ENCODE peak calls at places on chromosomes 12 and 14, in nine cellular contexts. One of them, this sample, is unnamed.

GRCh38 chr12:57063991-57064725 is 14.2 kb upstream of the MYO1A start:
- DNase-seq in tibial artery: no peak
- DNase-seq in hepatocyte: no peak
- DNase-seq in right atrium auricular region: no peak
- DNase-seq in Karpas-422: no peak
- DNase-seq in astrocyte: no peak
- DNase-seq in pancreas: no peak
- DNase-seq in tibial nerve: no peak
- DNase-seq in H1: no peak
- DNase-seq in this sample: peak; percentile 71

GRCh38 chr12:16323010-16323409 is 24.4 kb upstream of the MGST1 start:
- DNase-seq in astrocyte: peak; percentile 56
- DNase-seq in Karpas-422: no peak
- DNase-seq in H1: no peak
- DNase-seq in hepatocyte: no peak
- DNase-seq in pancreas: no peak
- DNase-seq in right atrium auricular region: no peak
- DNase-seq in tibial artery: no peak
- DNase-seq in tibial nerve: no peak
- DNase-seq in this sample: no peak

GRCh38 chr12:27868165-27868564 is 88.1 kb upstream of the MANSC4 start:
- DNase-seq in H1: no peak
- DNase-seq in right atrium auricular region: no peak
- DNase-seq in tibial artery: no peak
- DNase-seq in hepatocyte: no peak
- DNase-seq in tibial nerve: no peak
- DNase-seq in pancreas: no peak
- DNase-seq in Karpas-422: no peak
- DNase-seq in astrocyte: peak; percentile 94
- DNase-seq in this sample: no peak

GRCh38 chr12:129381717-129382116 is 522.1 kb downstream of the TMEM132D start:
- DNase-seq in H1: no peak
- DNase-seq in Karpas-422: no peak
- DNase-seq in astrocyte: no peak
- DNase-seq in hepatocyte: no peak
- DNase-seq in pancreas: no peak
- DNase-seq in tibial nerve: no peak
- DNase-seq in right atrium auricular region: no peak
- DNase-seq in tibial artery: no peak
- DNase-seq in this sample: no peak

GRCh38 chr14:104870368-104871144 is 5.5 kb downstream of the CEP170B start:
- DNase-seq in hepatocyte: no peak
- DNase-seq in pancreas: no peak
- DNase-seq in tibial nerve: no peak
- DNase-seq in Karpas-422: peak; percentile 80
- DNase-seq in right atrium auricular region: no peak
- DNase-seq in H1: no peak
- DNase-seq in tibial artery: peak; percentile 65
- DNase-seq in astrocyte: no peak
- DNase-seq in this sample: peak; percentile 35

GRCh38 chr14:91149462-91149861 is 35.6 kb downstream of the DGLUCY start:
- DNase-seq in H1: no peak
- DNase-seq in tibial nerve: peak; percentile 80
- DNase-seq in hepatocyte: peak; percentile 83
- DNase-seq in pancreas: peak; percentile 66
- DNase-seq in Karpas-422: no peak
- DNase-seq in astrocyte: peak; percentile 100
- DNase-seq in tibial artery: peak; percentile 79
- DNase-seq in right atrium auricular region: no peak
- DNase-seq in this sample: no peak

GRCh38 chr12:107522692-107523477 is 162.7 kb upstream of the PWP1 start:
- DNase-seq in astrocyte: no peak
- DNase-seq in pancreas: no peak
- DNase-seq in right atrium auricular region: no peak
- DNase-seq in Karpas-422: no peak
- DNase-seq in tibial nerve: no peak
- DNase-seq in H1: peak; percentile 23
- DNase-seq in hepatocyte: no peak
- DNase-seq in tibial artery: no peak
- DNase-seq in this sample: no peak

GRCh38 chr14:98957211-98958047 is 314.6 kb downstream of the BCL11B start:
- DNase-seq in H1: no peak
- DNase-seq in tibial artery: peak; percentile 88
- DNase-seq in Karpas-422: no peak
- DNase-seq in pancreas: no peak
- DNase-seq in hepatocyte: peak; percentile 70
- DNase-seq in right atrium auricular region: peak; percentile 93
- DNase-seq in tibial nerve: peak; percentile 87
- DNase-seq in astrocyte: peak; percentile 94
- DNase-seq in this sample: no peak

GRCh38 chr12:100127766-100128508 is 14.7 kb downstream of the BLTP3B start:
- DNase-seq in hepatocyte: peak; percentile 14
- DNase-seq in astrocyte: peak; percentile 48
- DNase-seq in H1: no peak
- DNase-seq in right atrium auricular region: no peak
- DNase-seq in Karpas-422: no peak
- DNase-seq in pancreas: no peak
- DNase-seq in tibial artery: no peak
- DNase-seq in tibial nerve: peak; percentile 56
- DNase-seq in this sample: no peak

GRCh38 chr12:52266514-52266913 is 7.9 kb upstream of the KRT86 start:
- DNase-seq in astrocyte: no peak
- DNase-seq in tibial nerve: no peak
- DNase-seq in pancreas: peak; percentile 63
- DNase-seq in H1: no peak
- DNase-seq in right atrium auricular region: no peak
- DNase-seq in hepatocyte: no peak
- DNase-seq in Karpas-422: no peak
- DNase-seq in tibial artery: peak; percentile 45
- DNase-seq in this sample: no peak

GRCh38 chr12:105228494-105228893 is 7.5 kb downstream of the APPL2 start:
- DNase-seq in H1: no peak
- DNase-seq in hepatocyte: no peak
- DNase-seq in right atrium auricular region: no peak
- DNase-seq in pancreas: no peak
- DNase-seq in Karpas-422: no peak
- DNase-seq in tibial artery: no peak
- DNase-seq in tibial nerve: no peak
- DNase-seq in astrocyte: peak; percentile 60
- DNase-seq in this sample: no peak

GRCh38 chr14:22095845-22096510 is 422.4 kb upstream of the OR4E1 start:
- DNase-seq in astrocyte: no peak
- DNase-seq in hepatocyte: no peak
- DNase-seq in pancreas: no peak
- DNase-seq in H1: no peak
- DNase-seq in Karpas-422: no peak
- DNase-seq in tibial nerve: no peak
- DNase-seq in tibial artery: no peak
- DNase-seq in right atrium auricular region: no peak
- DNase-seq in this sample: peak; percentile 31

GRCh38 chr12:116864371-116865160 is 16.7 kb downstream of the HRK start:
- DNase-seq in hepatocyte: no peak
- DNase-seq in right atrium auricular region: no peak
- DNase-seq in H1: no peak
- DNase-seq in pancreas: no peak
- DNase-seq in Karpas-422: no peak
- DNase-seq in astrocyte: peak; percentile 87
- DNase-seq in tibial nerve: no peak
- DNase-seq in tibial artery: peak; percentile 73
- DNase-seq in this sample: no peak

GRCh38 chr12:116860281-116860680 is 21.0 kb downstream of the HRK start:
- DNase-seq in astrocyte: no peak
- DNase-seq in tibial nerve: no peak
- DNase-seq in Karpas-422: no peak
- DNase-seq in right atrium auricular region: no peak
- DNase-seq in H1: no peak
- DNase-seq in hepatocyte: no peak
- DNase-seq in pancreas: no peak
- DNase-seq in tibial artery: no peak
- DNase-seq in this sample: no peak

GRCh38 chr12:116863275-116863767 is 17.9 kb downstream of the HRK start:
- DNase-seq in hepatocyte: peak; percentile 30
- DNase-seq in astrocyte: peak; percentile 46
- DNase-seq in right atrium auricular region: no peak
- DNase-seq in H1: peak; percentile 47
- DNase-seq in tibial artery: no peak
- DNase-seq in tibial nerve: no peak
- DNase-seq in pancreas: no peak
- DNase-seq in Karpas-422: peak; percentile 81
- DNase-seq in this sample: no peak

GRCh38 chr12:116862167-116862566 is 19.1 kb downstream of the HRK start:
- DNase-seq in H1: no peak
- DNase-seq in tibial artery: no peak
- DNase-seq in astrocyte: no peak
- DNase-seq in tibial nerve: no peak
- DNase-seq in Karpas-422: no peak
- DNase-seq in right atrium auricular region: no peak
- DNase-seq in hepatocyte: no peak
- DNase-seq in pancreas: no peak
- DNase-seq in this sample: no peak

DNA sequence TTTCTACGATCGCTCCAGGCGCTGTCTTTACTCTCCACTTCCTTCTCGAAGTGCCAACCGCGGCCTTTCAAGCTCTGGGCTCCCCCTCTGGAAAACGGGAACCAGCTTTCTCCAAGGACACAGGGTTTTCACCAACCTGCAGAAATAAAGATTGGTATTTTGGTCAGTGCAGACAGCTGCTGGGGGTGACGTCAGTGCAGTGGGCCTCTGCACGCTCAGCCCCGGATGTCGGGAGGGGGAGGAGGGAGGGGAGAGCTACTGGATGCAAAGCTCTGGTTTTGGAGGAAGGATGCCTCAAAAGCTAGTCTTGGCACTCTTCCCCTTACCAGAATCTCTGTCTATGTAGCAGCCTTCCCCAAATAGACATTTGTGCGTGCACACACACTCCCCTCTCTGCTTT is 19.9 kb downstream of the HRK start:
- DNase-seq in hepatocyte: peak; percentile 49
- DNase-seq in H1: no peak
- DNase-seq in right atrium auricular region: no peak
- DNase-seq in tibial artery: peak; percentile 80
- DNase-seq in Karpas-422: peak; percentile 95
- DNase-seq in pancreas: peak; percentile 11
- DNase-seq in astrocyte: peak; percentile 72
- DNase-seq in tibial nerve: no peak
- DNase-seq in this sample: no peak
- H3K4me3 ChIP-seq in hepatocyte: no peak overlapping the region
- H3K4me3 ChIP-seq in H1: no peak overlapping the region
- H3K4me3 ChIP-seq in right atrium auricular region: peak overlapping the region; percentile 6
- H3K4me3 ChIP-seq in tibial artery: peak overlapping the region; percentile 7
- H3K4me3 ChIP-seq in Karpas-422: peak overlapping the region; percentile 54
- H3K4me3 ChIP-seq in pancreas: no peak overlapping the region
- H3K4me3 ChIP-seq in astrocyte: no peak overlapping the region
- H3K4me3 ChIP-seq in tibial nerve: no peak overlapping the region
- H3K4me3 ChIP-seq in this sample: no peak overlapping the region

DNA sequence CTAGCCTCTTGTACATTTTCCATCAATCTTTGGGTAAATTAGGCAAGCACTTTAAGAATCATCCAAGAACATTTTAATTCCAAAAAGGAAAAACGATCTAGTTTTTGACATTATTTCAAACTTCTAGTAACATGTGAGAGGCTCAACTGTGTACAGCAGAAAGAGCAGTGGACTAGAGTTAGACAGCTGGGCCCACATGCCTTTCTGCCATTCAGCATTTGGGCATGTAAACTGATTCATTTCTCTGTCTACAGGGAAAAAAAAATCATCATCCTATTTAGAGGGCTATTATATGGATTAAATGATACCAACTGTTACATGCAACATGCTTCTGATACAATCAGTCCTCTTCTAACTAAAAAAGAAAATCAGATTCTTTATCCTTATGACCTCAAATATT is 17.7 kb downstream of the ATP2B1 start:
- DNase-seq in right atrium auricular region: no peak
- DNase-seq in H1: no peak
- DNase-seq in Karpas-422: no peak
- DNase-seq in hepatocyte: no peak
- DNase-seq in pancreas: no peak
- DNase-seq in tibial artery: no peak
- DNase-seq in astrocyte: no peak
- DNase-seq in tibial nerve: no peak
- DNase-seq in this sample: no peak
- H3K4me1 ChIP-seq in right atrium auricular region: peaks cover 13% of the 10 kb centered on the region
- H3K4me1 ChIP-seq in H1: no peaks in the 10 kb centered on the region
- H3K4me1 ChIP-seq in Karpas-422: no peaks in the 10 kb centered on the region
- H3K4me1 ChIP-seq in hepatocyte: no peaks in the 10 kb centered on the region
- H3K4me1 ChIP-seq in pancreas: peaks cover 12% of the 10 kb centered on the region
- H3K4me1 ChIP-seq in tibial artery: no peaks in the 10 kb centered on the region
- H3K4me1 ChIP-seq in astrocyte: peaks cover 4% of the 10 kb centered on the region
- H3K4me1 ChIP-seq in tibial nerve: no peaks in the 10 kb centered on the region
- H3K4me1 ChIP-seq in this sample: peaks cover 21% of the 10 kb centered on the region

GRCh38 chr12:133201888-133202287 is 20.6 kb downstream of the ZNF268 start:
- DNase-seq in tibial nerve: no peak
- DNase-seq in Karpas-422: no peak
- DNase-seq in pancreas: no peak
- DNase-seq in H1: no peak
- DNase-seq in astrocyte: no peak
- DNase-seq in hepatocyte: no peak
- DNase-seq in right atrium auricular region: no peak
- DNase-seq in tibial artery: no peak
- DNase-seq in this sample: no peak
- H3K9me3 ChIP-seq in tibial nerve: peaks cover 82% of the 10 kb centered on the region
- H3K9me3 ChIP-seq in Karpas-422: peaks cover 62% of the 10 kb centered on the region
- H3K9me3 ChIP-seq in pancreas: peaks cover 29% of the 10 kb centered on the region
- H3K9me3 ChIP-seq in H1: peaks cover 65% of the 10 kb centered on the region
- H3K9me3 ChIP-seq in astrocyte: peaks cover 49% of the 10 kb centered on the region
- H3K9me3 ChIP-seq in hepatocyte: peaks cover 64% of the 10 kb centered on the region
- H3K9me3 ChIP-seq in right atrium auricular region: peaks cover 77% of the 10 kb centered on the region
- H3K9me3 ChIP-seq in tibial artery: peaks cover 41% of the 10 kb centered on the region
- H3K9me3 ChIP-seq in this sample: peaks cover 62% of the 10 kb centered on the region

GRCh38 chr14:96512602-96513397 is 10.6 kb downstream of the PAPOLA start:
- DNase-seq in tibial artery: no peak
- DNase-seq in hepatocyte: no peak
- DNase-seq in pancreas: no peak
- DNase-seq in astrocyte: no peak
- DNase-seq in Karpas-422: no peak
- DNase-seq in right atrium auricular region: no peak
- DNase-seq in H1: no peak
- DNase-seq in tibial nerve: no peak
- DNase-seq in this sample: no peak
- H3K4me3 ChIP-seq in tibial artery: no peak overlapping the region
- H3K4me3 ChIP-seq in hepatocyte: no peak overlapping the region
- H3K4me3 ChIP-seq in pancreas: no peak overlapping the region
- H3K4me3 ChIP-seq in astrocyte: no peak overlapping the region
- H3K4me3 ChIP-seq in Karpas-422: no peak overlapping the region
- H3K4me3 ChIP-seq in right atrium auricular region: no peak overlapping the region
- H3K4me3 ChIP-seq in H1: no peak overlapping the region
- H3K4me3 ChIP-seq in tibial nerve: no peak overlapping the region
- H3K4me3 ChIP-seq in this sample: no peak overlapping the region